ENCODE peak calls at places on chromosome 22, in four cellular contexts. O is NCI-H524; I is osteocyte; W is activated naive CD4-positive, alpha-beta T cell treated with Interleukin-2 at 50 U/mL for 16 hours. N is an unnamed sample.

GRCh38 chr22:17164392-17165024 is 5.4 kb upstream of the HDHD5 start:
- DNase-seq in O (no peak), I (no peak), W (no peak), N (no peak)

GRCh38 chr22:26170795-26171194 is 1.5 kb downstream of the SEZ6L start:
- DNase-seq in O (peak; percentile 26), I (peak; percentile 77), W (no peak), N (no peak)

GRCh38 chr22:48579035-48579914 is 1248.4 kb downstream of the BRD1 start:
- DNase-seq in O (no peak), I (no peak), W (no peak), N (no peak)

GRCh38 chr22:31537019-31537535 is 40.7 kb downstream of the SFI1 start:
- DNase-seq in O (no peak), I (no peak), W (peak; percentile 46), N (no peak)

GRCh38 chr22:29650370-29650769 is 46.9 kb downstream of the NF2 start:
- DNase-seq in O (no peak), I (no peak), W (no peak), N (no peak)

GRCh38 chr22:43861529-43861928 is 784 bp downstream of the SULT4A1 start:
- DNase-seq in O (no peak), I (no peak), W (no peak), N (no peak)

GRCh38 chr22:20957691-20958440 is 9.2 kb upstream of the AIFM3 start:
- DNase-seq in O (peak; percentile 21), I (peak; percentile 82), W (no peak), N (no peak)

GRCh38 chr22:18059991-18060390 is 17.8 kb upstream of the PEX26 start:
- DNase-seq in O (no peak), I (no peak), W (no peak), N (no peak)

GRCh38 chr22:23119492-23120414 is 22.0 kb downstream of the RSPH14 start:
- DNase-seq in O (no peak), I (no peak), W (peak; percentile 63), N (no peak)

GRCh38 chr22:18970948-18971315 is 34.8 kb upstream of the PRODH start:
- DNase-seq in O (no peak), I (peak; percentile 82), W (no peak), N (no peak)

GRCh38 chr22:31504282-31504681 is 7.9 kb downstream of the SFI1 start:
- DNase-seq in O (no peak), I (no peak), W (no peak), N (no peak)

GRCh38 chr22:47437110-47437509 is 674.7 kb downstream of the TBC1D22A start:
- DNase-seq in O (no peak), I (no peak), W (no peak), N (no peak)

GRCh38 chr22:30931541-30932300 is 36.9 kb downstream of the MORC2 start:
- DNase-seq in O (no peak), I (peak; percentile 70), W (no peak), N (no peak)

GRCh38 chr22:47237890-47238480 is 475.5 kb downstream of the TBC1D22A start:
- DNase-seq in O (no peak), I (peak; percentile 64), W (no peak), N (no peak)

GRCh38 chr22:44325718-44326548 is 13.2 kb upstream of the SHISAL1 start:
- DNase-seq in O (peak; percentile 68), I (no peak), W (no peak), N (no peak)

GRCh38 chr22:31246687-31247086 is 34.6 kb downstream of the LIMK2 start:
- DNase-seq in O (no peak), I (no peak), W (no peak), N (no peak)

GRCh38 chr22:36425977-36426523 is 38.3 kb upstream of the MYH9 start:
- DNase-seq in O (no peak), I (no peak), W (no peak), N (no peak)

GRCh38 chr22:43228330-43228729 is 41.4 kb upstream of the TTLL12 start:
- DNase-seq in O (no peak), I (no peak), W (peak; percentile 7), N (no peak)

GRCh38 chr22:28034145-28034759 is 115.2 kb upstream of the PITPNB start:
- DNase-seq in O (no peak), I (peak; percentile 51), W (no peak), N (no peak)

GRCh38 chr22:30824096-30824495 is 129.4 kb downstream of the OSBP2 start:
- DNase-seq in O (no peak), I (peak; percentile 64), W (no peak), N (no peak)

GRCh38 chr22:38474003-38474607 is 6.2 kb downstream of the KDELR3 start:
- DNase-seq in O (no peak), I (no peak), W (no peak), N (no peak)

GRCh38 chr22:19440411-19441195 is 6.9 kb downstream of the C22orf39 start:
- DNase-seq in O (no peak), I (no peak), W (no peak), N (no peak)

GRCh38 chr22:33565580-33565995 is 354.7 kb downstream of the LARGE1 start:
- DNase-seq in O (no peak), I (no peak), W (no peak), N (no peak)

GRCh38 chr22:27577570-27577969 is 224.0 kb downstream of the MN1 start:
- DNase-seq in O (no peak), I (no peak), W (no peak), N (no peak)

GRCh38 chr22:46422896-46423295 is 87.4 kb downstream of the TRMU start:
- DNase-seq in O (no peak), I (no peak), W (no peak), N (no peak)

GRCh38 chr22:30490399-30490798 is 15.1 kb downstream of the SEC14L4 start:
- DNase-seq in O (no peak), I (no peak), W (no peak), N (no peak)

GRCh38 chr22:17085277-17086091 is 684 bp downstream of the IL17RA start:
- DNase-seq in O (no peak), I (no peak), W (peak; percentile 46), N (no peak)

GRCh38 chr22:21947040-21948014 is 5.3 kb downstream of the PPM1F start:
- DNase-seq in O (peak; percentile 7), I (no peak), W (no peak), N (no peak)

GRCh38 chr22:45053094-45053493 is 43.3 kb upstream of the PHF21B start:
- DNase-seq in O (no peak), I (no peak), W (no peak), N (no peak)

GRCh38 chr22:40425082-40425481 is 54.7 kb downstream of the SGSM3 start:
- DNase-seq in O (no peak), I (no peak), W (no peak), N (no peak)

GRCh38 chr22:26597026-26597425 is 7.1 kb upstream of the TPST2 start:
- DNase-seq in O (no peak), I (no peak), W (no peak), N (no peak)

GRCh38 chr22:22410121-22410520 is 98.4 kb downstream of the ZNF280B start:
- DNase-seq in O (peak; percentile 24), I (peak; percentile 81), W (no peak), N (peak; percentile 19)

GRCh38 chr22:35510951-35511350 is 29.7 kb upstream of the RASD2 start:
- DNase-seq in O (no peak), I (no peak), W (no peak), N (no peak)

GRCh38 chr22:36378080-36378788 is 9.5 kb downstream of the MYH9 start:
- DNase-seq in O (no peak), I (no peak), W (no peak), N (no peak)

GRCh38 chr22:19056951-19057401 is 65.2 kb downstream of the DGCR2 start:
- DNase-seq in O (no peak), I (no peak), W (no peak), N (no peak)

GRCh38 chr22:45064313-45065268 is 54.8 kb upstream of the PHF21B start:
- DNase-seq in O (no peak), I (no peak), W (peak; percentile 63), N (no peak)

GRCh38 chr22:23705358-23705757 is 14.5 kb downstream of the RGL4 start:
- DNase-seq in O (no peak), I (no peak), W (peak; percentile 21), N (no peak)